ENCODE peak calls at places on chromosomes 6 and 20, in four cellular contexts. K, T, W and N are unnamed samples.
A peak's percentile ranks its signal among the peaks of the same experiment; 100 is the strongest.

GRCh38 chr6:39791311-39791710 is 865 bp upstream of the DAAM2 start:
- DNase-seq in W (no peak), K (no peak), T (peak; percentile 59), N (no peak)

GRCh38 chr6:144582939-144583613 is 297.9 kb downstream of the UTRN start:
- DNase-seq in T (no peak), W (peak; percentile 53), K (peak; percentile 32), N (peak; percentile 30)

GRCh38 chr6:169719117-169719516 is 5.2 kb downstream of the PHF10 start:
- DNase-seq in T (no peak), W (no peak), K (no peak), N (peak; percentile 50)

GRCh38 chr20:59205044-59205443 is 41.4 kb downstream of the ZNF831 start:
- DNase-seq in T (no peak), W (no peak), K (no peak), N (no peak)

GRCh38 chr6:21064716-21065340 is 528.7 kb upstream of the SOX4 start:
- DNase-seq in W (no peak), K (no peak), T (no peak), N (no peak)

GRCh38 chr20:59175861-59176260 is 12.2 kb downstream of the ZNF831 start:
- DNase-seq in K (no peak), W (no peak), T (no peak), N (no peak)

GRCh38 chr6:26362836-26363220 is 2.2 kb upstream of the BTN3A2 start:
- DNase-seq in W (no peak), K (no peak), T (no peak), N (no peak)

GRCh38 chr6:104711371-104711770 is 148.3 kb downstream of the HACE1 start:
- DNase-seq in T (peak; percentile 100), K (no peak), W (no peak), N (peak; percentile 51)

GRCh38 chr6:105608711-105609374 is 206.0 kb upstream of the PREP start:
- DNase-seq in W (no peak), T (peak; percentile 99), K (no peak), N (peak; percentile 97)

GRCh38 chr20:16261733-16262277 is 311.4 kb downstream of the KIF16B start:
- DNase-seq in W (no peak), K (no peak), T (no peak), N (no peak)

GRCh38 chr20:44056010-44056698 is 130.8 kb downstream of the JPH2 start:
- DNase-seq in W (peak; percentile 69), K (peak; percentile 75), T (peak; percentile 8), N (no peak)

GRCh38 chr6:158231551-158232444 is 63.6 kb downstream of the GTF2H5 start:
- DNase-seq in K (peak; percentile 69), T (peak; percentile 75), W (peak; percentile 77), N (peak; percentile 58)

GRCh38 chr6:89360415-89360999 is 8.0 kb upstream of the UBE2J1 start:
- DNase-seq in T (peak; percentile 71), W (no peak), K (no peak), N (peak; percentile 41)

GRCh38 chr6:117906454-117906904 is 585 bp upstream of the SLC35F1 start:
- DNase-seq in T (no peak), W (no peak), K (no peak), N (no peak)

GRCh38 chr6:36636687-36637418 is 41.7 kb upstream of the CDKN1A start:
- DNase-seq in T (no peak), K (no peak), W (no peak), N (no peak)

GRCh38 chr6:39664173-39664572 is 61.0 kb downstream of the KIF6 start:
- DNase-seq in T (no peak), W (no peak), K (no peak), N (no peak)

GRCh38 chr20:46709459-46710148 is at the start of gene SLC2A10:
- DNase-seq in K (peak; percentile 65), T (peak; percentile 72), W (peak; percentile 78), N (peak; percentile 61)

GRCh38 chr20:21336455-21337151 is 33.5 kb downstream of the XRN2 start:
- DNase-seq in T (no peak), K (no peak), W (no peak), N (no peak)

GRCh38 chr6:27290065-27290849 is 21.8 kb downstream of the POM121L2 start:
- DNase-seq in T (no peak), K (peak; percentile 79), W (peak; percentile 84), N (peak; percentile 63)

GRCh38 chr20:50243610-50244351 is 53.2 kb downstream of the CEBPB start:
- DNase-seq in W (no peak), T (no peak), K (no peak), N (no peak)

GRCh38 chr20:19921349-19921793 is 95.8 kb upstream of the NAA20 start:
- DNase-seq in W (peak; percentile 55), K (peak; percentile 62), T (no peak), N (no peak)

GRCh38 chr20:36493013-36493800 is 48.1 kb upstream of the MYL9 start:
- DNase-seq in W (peak; percentile 67), K (peak; percentile 60), T (no peak), N (no peak)

GRCh38 chr6:20338160-20338559 is 63.5 kb upstream of the E2F3 start:
- DNase-seq in W (no peak), K (no peak), T (peak; percentile 56), N (peak; percentile 35)

GRCh38 chr20:44728835-44729342 is 13.7 kb downstream of the CCN5 start:
- DNase-seq in T (peak; percentile 61), W (peak; percentile 63), K (peak; percentile 71), N (peak; percentile 68)

GRCh38 chr20:3727333-3728035 is 5.0 kb upstream of the HSPA12B start:
- DNase-seq in T (no peak), W (no peak), K (no peak), N (peak; percentile 15)

GRCh38 chr6:45677381-45677992 is 299.8 kb upstream of the SUPT3H start:
- DNase-seq in W (no peak), T (peak; percentile 68), K (no peak), N (peak; percentile 66)

DNA sequence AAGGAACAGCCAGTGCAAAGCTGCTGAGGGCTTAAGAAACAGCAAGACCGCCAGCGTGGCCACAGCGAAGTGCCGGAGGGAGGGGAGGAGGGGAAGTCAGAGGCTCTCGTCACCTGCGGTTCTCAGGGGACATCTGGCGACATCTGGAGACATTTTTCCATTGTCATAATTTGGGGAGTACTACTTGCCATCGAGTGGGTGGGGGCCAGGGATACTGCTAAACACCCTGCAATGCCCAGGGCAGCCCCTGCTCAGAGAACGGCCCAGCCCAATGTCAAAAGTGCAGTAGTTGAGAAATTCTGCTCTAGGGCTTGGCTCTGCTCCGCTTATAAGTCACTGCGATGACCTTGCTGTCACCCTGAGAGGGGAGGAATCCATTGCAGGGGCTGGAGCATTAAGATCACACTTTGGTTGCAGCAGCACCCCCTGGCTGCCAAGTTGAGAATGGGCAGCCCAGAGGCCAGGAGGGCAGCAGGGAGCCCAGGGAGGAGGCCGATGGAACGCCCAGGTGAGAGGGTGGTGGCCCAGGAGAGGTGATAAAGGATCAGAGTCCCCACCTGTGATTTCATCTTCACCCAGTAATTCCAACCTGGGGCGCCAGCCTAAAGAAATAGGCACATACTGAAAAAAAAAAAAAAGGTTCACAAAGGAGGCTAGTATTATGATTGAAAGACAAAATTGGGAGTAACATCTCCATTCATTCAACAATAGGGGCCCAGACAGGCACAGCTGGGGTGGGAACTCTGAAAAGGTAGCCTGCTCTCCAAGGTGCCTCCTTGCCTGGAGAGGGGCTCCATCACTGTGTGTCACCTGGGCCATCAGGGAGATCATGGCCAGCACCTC is 218.2 kb downstream of the BMP7 start:
- DNase-seq in T (peak; percentile 58), K (peak; percentile 76), W (peak; percentile 79), N (no peak)
- H3K18ac ChIP-seq in T (peak overlapping the region; percentile 42), K (no peak overlapping the region), W (no peak overlapping the region), N (no peak overlapping the region)

DNA sequence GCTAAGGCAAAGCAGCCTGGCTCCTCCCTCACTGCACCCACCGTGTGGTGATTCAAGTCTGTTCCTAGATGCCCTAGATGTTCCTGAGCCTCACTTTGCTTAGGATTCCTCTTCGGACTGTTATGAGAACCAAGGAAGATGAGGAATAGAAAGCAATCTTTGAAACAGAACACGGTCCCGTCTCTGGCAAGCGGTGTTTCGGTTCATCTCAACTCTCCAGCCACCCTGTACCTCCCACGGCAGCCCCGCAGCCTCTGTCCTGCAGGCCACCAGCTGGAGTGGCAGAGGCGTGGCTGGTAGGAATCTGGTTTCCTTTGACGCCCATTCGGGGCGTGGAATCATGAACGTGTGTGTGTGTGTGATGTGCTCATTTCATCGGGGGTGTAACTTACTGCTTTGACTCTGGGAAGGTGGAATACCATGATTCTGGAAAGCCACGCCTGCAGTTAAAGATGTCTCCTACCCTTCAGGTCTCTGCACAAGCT is 21.3 kb downstream of the PDE10A start:
- DNase-seq in K (no peak), W (no peak), T (no peak), N (no peak)
- H2AFZ ChIP-seq in K (no peak overlapping the region), W (no peak overlapping the region), T (no peak overlapping the region), N (no peak overlapping the region)

GRCh38 chr6:56527934-56528333 is 114.8 kb downstream of the DST start:
- DNase-seq in W (no peak), K (no peak), T (no peak), N (peak; percentile 46)
- H3K18ac ChIP-seq in W (no peak overlapping the region), K (no peak overlapping the region), T (no peak overlapping the region), N (peak overlapping the region; percentile 78)

DNA sequence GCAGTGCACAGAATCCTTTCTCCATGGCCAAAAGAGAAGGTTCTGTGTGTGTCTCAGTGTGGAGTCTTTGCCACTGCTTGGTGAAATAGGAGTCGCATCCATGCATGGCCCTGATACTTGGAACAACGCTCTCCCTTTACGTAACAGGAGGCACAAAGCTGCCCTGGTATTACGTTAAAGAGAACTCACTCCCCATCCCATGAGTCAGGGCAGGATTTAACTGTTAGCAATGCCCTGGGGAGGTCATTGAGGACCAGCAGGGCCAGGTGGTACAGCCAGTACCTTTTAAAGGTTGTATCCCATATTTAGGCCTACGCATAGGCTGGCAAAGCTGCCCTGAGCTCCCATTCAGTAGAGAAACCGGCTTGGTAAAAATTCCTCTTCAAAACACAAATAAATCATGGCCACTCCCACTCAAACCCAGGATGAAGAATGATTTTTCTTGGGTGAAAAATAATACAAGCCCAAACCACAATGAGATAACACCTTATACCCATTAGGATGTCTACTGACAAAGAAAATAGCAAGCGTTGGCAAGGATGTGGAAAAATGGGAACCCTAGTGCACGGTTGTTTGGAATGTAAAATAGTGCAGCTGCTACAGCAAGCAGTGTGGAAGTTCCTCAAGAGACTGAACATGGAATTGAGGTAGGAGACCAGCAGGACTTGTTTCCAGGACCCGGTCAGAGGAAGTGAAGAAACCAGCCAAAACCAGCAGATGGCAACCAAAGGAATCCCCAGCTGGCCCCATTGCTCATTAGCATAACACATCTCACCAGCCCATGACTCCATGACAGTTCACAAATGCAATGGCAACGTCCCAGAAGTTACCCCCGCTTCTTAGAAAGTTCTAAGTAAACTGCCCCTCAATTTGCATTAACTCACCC is 37.0 kb downstream of the MYLK4 start:
- DNase-seq in K (no peak), W (no peak), T (no peak), N (no peak)
- H2AFZ ChIP-seq in K (no peak overlapping the region), W (no peak overlapping the region), T (no peak overlapping the region), N (peak overlapping the region; percentile 36)

GRCh38 chr6:1390071-1390804 is 862 bp downstream of the FOXF2 start:
- DNase-seq in K (peak; percentile 60), W (peak; percentile 72), T (peak; percentile 59), N (peak; percentile 70)
- H3K18ac ChIP-seq in K (no peak overlapping the region), W (no peak overlapping the region), T (no peak overlapping the region), N (peak overlapping the region; percentile 19)